ENCODE peak calls at places on chromosome 2, in four cellular contexts. P is heart right ventricle, V is head of caudate nucleus, D is T-helper 9 cell. A is an unnamed sample.

GRCh38 chr2:6664662-6665061 is 201.0 kb downstream of the CMPK2 start:
- DNase-seq in P (no peak), D (no peak), V (no peak), A (no peak)

GRCh38 chr2:55965276-55965675 is 41.7 kb upstream of the EFEMP1 start:
- DNase-seq in V (no peak), D (no peak), P (no peak), A (no peak)

GRCh38 chr2:98269274-98269673 is 77.0 kb upstream of the CNGA3 start:
- DNase-seq in P (peak; percentile 17), D (no peak), V (no peak), A (peak; percentile 67)

GRCh38 chr2:237687666-237688065 is 60.3 kb downstream of the LRRFIP1 start:
- DNase-seq in P (peak; percentile 87), V (no peak), D (peak; percentile 79), A (no peak)

GRCh38 chr2:26883971-26884370 is 36.0 kb downstream of the DPYSL5 start:
- DNase-seq in V (no peak), P (no peak), D (no peak), A (no peak)

GRCh38 chr2:156340818-156341481 is 8.4 kb upstream of the NR4A2 start:
- DNase-seq in D (no peak), V (no peak), P (no peak), A (no peak)

GRCh38 chr2:160091381-160091780 is 29.0 kb upstream of the PLA2R1 start:
- DNase-seq in D (no peak), P (no peak), V (no peak), A (no peak)

GRCh38 chr2:88016948-88017779 is 817 bp upstream of the RNU2-63P start:
- DNase-seq in D (no peak), V (no peak), P (no peak), A (peak; percentile 76)

GRCh38 chr2:24827321-24828261 is 34.4 kb downstream of the CENPO start:
- DNase-seq in P (peak; percentile 86), V (peak; percentile 84), D (peak; percentile 48), A (peak; percentile 94)

GRCh38 chr2:190717764-190718651 is 69.1 kb downstream of the NAB1 start:
- DNase-seq in P (no peak), V (no peak), D (no peak), A (no peak)

GRCh38 chr2:6952116-6952515 is 34.9 kb downstream of the RNF144A start:
- DNase-seq in P (no peak), V (no peak), D (no peak), A (no peak)

GRCh38 chr2:164847966-164848365 is 6.3 kb upstream of the COBLL1 start:
- DNase-seq in V (no peak), D (no peak), P (no peak), A (no peak)